ENCODE peak calls at places on chromosome 1, in seven cellular contexts. P, B, H, X, C, Q and D are unnamed samples.

GRCh38 chr1:184882649-184883303 is 91.5 kb downstream of the NIBAN1 start:
- DNase-seq in C (no peak), X (no peak), B (no peak), H (no peak), Q (no peak), P (no peak), D (no peak)

GRCh38 chr1:212973899-212974298 is 23.6 kb downstream of the VASH2 start:
- DNase-seq in C (no peak), B (no peak), Q (no peak), P (no peak), X (no peak), H (no peak), D (no peak)

GRCh38 chr1:24102966-24103365 is 9.0 kb downstream of the MYOM3 start:
- DNase-seq in Q (no peak), P (peak; percentile 16), X (no peak), B (no peak), C (no peak), H (peak; percentile 75), D (no peak)

GRCh38 chr1:15090373-15090772 is 63.2 kb upstream of the TMEM51 start:
- DNase-seq in B (no peak), Q (no peak), P (no peak), X (peak; percentile 62), C (no peak), H (no peak), D (no peak)

GRCh38 chr1:99146129-99146848 is 118.0 kb upstream of the PLPPR4 start:
- DNase-seq in X (no peak), P (peak; percentile 6), Q (no peak), C (no peak), H (no peak), B (no peak), D (no peak)

GRCh38 chr1:24688621-24689195 is 45.6 kb downstream of the SRRM1 start:
- DNase-seq in X (peak; percentile 83), Q (peak; percentile 71), B (peak; percentile 37), P (peak; percentile 61), H (peak; percentile 78), C (no peak), D (peak; percentile 70)

GRCh38 chr1:23862640-23863039 is 5.5 kb downstream of the FUCA1 start:
- DNase-seq in B (no peak), P (no peak), Q (no peak), X (no peak), C (no peak), H (no peak), D (no peak)

GRCh38 chr1:207495816-207496792 is at the start of gene CR1:
- DNase-seq in H (no peak), X (peak; percentile 21), B (no peak), P (no peak), Q (peak; percentile 7), C (no peak), D (peak; percentile 82)

GRCh38 chr1:218459450-218459849 is 114.3 kb downstream of the TGFB2 start:
- DNase-seq in H (peak; percentile 66), C (no peak), B (no peak), X (peak; percentile 64), Q (no peak), P (no peak), D (peak; percentile 37)

GRCh38 chr1:219670426-219671149 is 57.7 kb upstream of the ZC3H11B start:
- DNase-seq in B (no peak), H (peak; percentile 90), C (no peak), X (no peak), Q (no peak), P (no peak), D (no peak)

GRCh38 chr1:228094432-228095016 is 8.6 kb downstream of the C1orf35 start:
- DNase-seq in X (no peak), B (no peak), Q (no peak), H (no peak), C (peak; percentile 12), P (no peak), D (peak; percentile 20)

GRCh38 chr1:21289700-21290545 is at the start of gene ECE1:
- DNase-seq in X (peak; percentile 61), P (peak; percentile 24), Q (no peak), H (peak; percentile 52), C (no peak), B (no peak), D (peak; percentile 40)

GRCh38 chr1:40748841-40749718 is 34.5 kb upstream of the KCNQ4 start:
- DNase-seq in H (no peak), X (no peak), C (no peak), P (no peak), Q (no peak), B (no peak), D (no peak)

GRCh38 chr1:192539450-192540132 is 36.0 kb upstream of the RGS1 start:
- DNase-seq in P (peak; percentile 77), X (peak; percentile 87), B (no peak), H (no peak), Q (peak; percentile 97), C (no peak), D (no peak)

GRCh38 chr1:150970818-150971582 is 3.6 kb downstream of the CERS2 start:
- DNase-seq in B (peak; percentile 22), P (peak; percentile 23), C (no peak), H (peak; percentile 74), Q (peak; percentile 68), X (no peak), D (peak; percentile 55)

GRCh38 chr1:161905269-161905884 is 118.3 kb downstream of the OLFML2B start:
- DNase-seq in Q (peak; percentile 43), B (no peak), C (no peak), X (peak; percentile 9), P (no peak), H (no peak), D (peak; percentile 34)

GRCh38 chr1:83791821-83792437 is 207.0 kb downstream of the TTLL7 start:
- DNase-seq in B (no peak), Q (no peak), C (no peak), P (no peak), H (no peak), X (peak; percentile 22), D (no peak)

GRCh38 chr1:85464497-85465098 is 361 bp downstream of the DDAH1 start:
- DNase-seq in P (peak; percentile 78), X (peak; percentile 95), B (peak; percentile 34), H (peak; percentile 74), Q (peak; percentile 40), C (peak; percentile 48), D (no peak)

GRCh38 chr1:214520544-214521165 is 30.7 kb downstream of the PTPN14 start:
- DNase-seq in B (no peak), C (no peak), X (no peak), H (no peak), Q (no peak), P (no peak), D (no peak)

GRCh38 chr1:150507912-150508864 is at the start of gene ECM1:
- DNase-seq in X (peak; percentile 87), Q (peak; percentile 64), H (peak; percentile 79), P (peak; percentile 74), C (no peak), B (no peak), D (peak; percentile 78)

GRCh38 chr1:234778215-234779159 is 168.5 kb upstream of the IRF2BP2 start:
- DNase-seq in H (no peak), B (no peak), Q (no peak), P (no peak), C (no peak), X (peak; percentile 12), D (peak; percentile 97)

GRCh38 chr1:38806090-38806489 is 53.5 kb downstream of the RRAGC start:
- DNase-seq in P (no peak), Q (no peak), X (no peak), B (no peak), H (no peak), C (no peak), D (no peak)

GRCh38 chr1:53552981-53553733 is 94.0 kb downstream of the DMRTB1 start:
- DNase-seq in B (no peak), C (peak; percentile 16), Q (no peak), X (no peak), H (no peak), P (no peak), D (no peak)

GRCh38 chr1:32480003-32480402 is 15.1 kb downstream of the ZBTB8B start:
- DNase-seq in X (no peak), B (no peak), P (no peak), C (no peak), H (no peak), Q (no peak), D (no peak)

GRCh38 chr1:95023399-95024050 is 49.2 kb downstream of the ALG14 start:
- DNase-seq in C (no peak), X (peak; percentile 78), H (peak; percentile 27), P (no peak), Q (peak; percentile 72), B (no peak), D (no peak)

GRCh38 chr1:109509176-109510134 is at the start of gene AMIGO1:
- DNase-seq in X (peak; percentile 81), C (no peak), P (no peak), B (no peak), H (peak; percentile 56), Q (no peak), D (peak; percentile 81)

GRCh38 chr1:201376464-201377374 is 761 bp downstream of the TNNT2 start:
- DNase-seq in X (peak; percentile 68), B (no peak), P (no peak), C (no peak), H (no peak), Q (peak; percentile 54), D (peak; percentile 36)

GRCh38 chr1:100539836-100540536 is 2.0 kb downstream of the GPR88 start:
- DNase-seq in H (no peak), C (no peak), P (peak; percentile 33), B (no peak), Q (peak; percentile 24), X (peak; percentile 54), D (peak; percentile 61)

GRCh38 chr1:48002142-48002541 is 5.0 kb upstream of the TRABD2B start:
- DNase-seq in P (no peak), C (no peak), H (no peak), X (no peak), B (no peak), Q (no peak), D (no peak)

GRCh38 chr1:168766568-168766967 is 37.6 kb upstream of the DPT start:
- DNase-seq in H (no peak), Q (no peak), C (no peak), B (no peak), P (no peak), X (no peak), D (no peak)

GRCh38 chr1:221557024-221557423 is 184.9 kb downstream of the DUSP10 start:
- DNase-seq in X (no peak), Q (no peak), C (no peak), P (no peak), H (no peak), B (no peak), D (no peak)

GRCh38 chr1:169466259-169467230 is 19.2 kb downstream of the SLC19A2 start:
- DNase-seq in X (no peak), Q (peak; percentile 57), B (no peak), C (no peak), H (no peak), P (peak; percentile 23), D (peak; percentile 50)

GRCh38 chr1:119141020-119141424 is 569 bp upstream of the WARS2 start:
- DNase-seq in H (peak; percentile 12), X (peak; percentile 52), B (no peak), P (no peak), C (no peak), Q (no peak), D (peak; percentile 65)

GRCh38 chr1:7379445-7379971 is 391.6 kb upstream of the VAMP3 start:
- DNase-seq in X (peak; percentile 87), H (peak; percentile 4), P (no peak), B (no peak), C (no peak), Q (peak; percentile 74), D (no peak)

GRCh38 chr1:28592314-28593071 is 428 bp downstream of the RAB42 start:
- DNase-seq in P (no peak), C (no peak), H (no peak), Q (no peak), X (peak; percentile 32), B (no peak), D (no peak)

GRCh38 chr1:99756598-99756997 is 9.8 kb downstream of the FRRS1 start:
- DNase-seq in H (no peak), Q (peak; percentile 82), C (no peak), P (no peak), B (no peak), X (no peak), D (no peak)

GRCh38 chr1:13805431-13805830 is 105.4 kb downstream of the PRDM2 start:
- DNase-seq in X (no peak), C (no peak), P (no peak), B (no peak), H (no peak), Q (no peak), D (no peak)

GRCh38 chr1:38558476-38559179 is 300.9 kb downstream of the RRAGC start:
- DNase-seq in H (no peak), X (peak; percentile 35), B (no peak), Q (no peak), C (no peak), P (no peak), D (no peak)